ENCODE peak calls at places on chromosome 2, in five cellular contexts. V is ACHN; D is stimulated activated CD4-positive, alpha-beta T cell treated with anti-CD3 and anti-CD28 coated beads, Interleukin-2, amount 100 ng/mL, for 4 hours; I is activated CD4-positive, alpha-beta T cell treated with anti-CD3 and anti-CD28 coated beads, Interleukin-2, amount 50 U/mL, for 1 hour; X is stomach. S is an unnamed sample.

GRCh38 chr2:160142472-160142871 is 57.6 kb downstream of the ITGB6 start:
- DNase-seq in D (no peak), I (no peak), X (no peak), V (no peak), S (no peak)

GRCh38 chr2:108570416-108570815 is 36.1 kb downstream of the LIMS1 start:
- DNase-seq in X (no peak), D (no peak), I (no peak), V (no peak), S (no peak)

GRCh38 chr2:176585791-176586190 is 316.5 kb downstream of the MTX2 start:
- DNase-seq in V (no peak), D (no peak), X (no peak), I (no peak), S (no peak)

GRCh38 chr2:32061973-32062861 is 1.1 kb upstream of the SPAST start:
- DNase-seq in I (no peak), X (peak), V (peak), D (no peak), S (peak)

GRCh38 chr2:19349911-19350677 is 8.3 kb downstream of the OSR1 start:
- DNase-seq in D (no peak), I (peak), X (no peak), V (peak), S (peak)

GRCh38 chr2:31003717-31004116 is 134.5 kb downstream of the GALNT14 start:
- DNase-seq in I (no peak), V (no peak), X (no peak), D (no peak), S (no peak)

GRCh38 chr2:224062481-224063307 is 23.6 kb upstream of the SERPINE2 start:
- DNase-seq in V (peak), D (no peak), X (no peak), I (no peak), S (no peak)

GRCh38 chr2:160295519-160296231 is 95.6 kb upstream of the ITGB6 start:
- DNase-seq in D (no peak), I (no peak), V (no peak), X (no peak), S (no peak)

GRCh38 chr2:96264086-96264485 is 1.7 kb downstream of the TMEM127 start:
- DNase-seq in D (no peak), X (no peak), I (no peak), V (no peak), S (no peak)

GRCh38 chr2:30366199-30366691 is 80.8 kb upstream of the LCLAT1 start:
- DNase-seq in V (no peak), I (no peak), X (no peak), D (peak), S (no peak)

GRCh38 chr2:45261746-45262145 is 252.5 kb upstream of the SIX2 start:
- DNase-seq in X (no peak), I (no peak), V (no peak), D (no peak), S (no peak)

GRCh38 chr2:191638079-191638801 is 39.7 kb upstream of the NABP1 start:
- DNase-seq in X (no peak), I (no peak), V (no peak), D (no peak), S (peak)

GRCh38 chr2:51781691-51782090 is 749.8 kb upstream of the NRXN1 start:
- DNase-seq in D (no peak), X (no peak), I (no peak), V (no peak), S (no peak)

GRCh38 chr2:98140210-98140609 is 53.2 kb downstream of the VWA3B start:
- DNase-seq in X (no peak), I (no peak), V (no peak), D (no peak), S (no peak)

GRCh38 chr2:88865801-88866353 is 174.4 kb downstream of the RPIA start:
- DNase-seq in I (no peak), V (no peak), X (no peak), D (no peak), S (no peak)

GRCh38 chr2:127149384-127149783 is 42.4 kb upstream of the BIN1 start:
- DNase-seq in D (no peak), V (no peak), X (no peak), I (no peak), S (no peak)

GRCh38 chr2:28578768-28579167 is 82.9 kb downstream of the PLB1 start:
- DNase-seq in I (no peak), X (no peak), V (no peak), D (no peak), S (no peak)

GRCh38 chr2:206993512-206993911 is 54.2 kb downstream of the CPO start:
- DNase-seq in V (no peak), I (no peak), D (no peak), X (no peak), S (no peak)

GRCh38 chr2:48114256-48114655 is 208.0 kb upstream of the FBXO11 start:
- DNase-seq in X (peak), V (no peak), I (peak), D (peak), S (peak)

GRCh38 chr2:173124441-173124840 is 48.8 kb downstream of the MAP3K20 start:
- DNase-seq in D (no peak), V (peak), I (no peak), X (no peak), S (no peak)

GRCh38 chr2:69177063-69177771 is 164.2 kb downstream of the ANTXR1 start:
- DNase-seq in V (no peak), X (peak), D (no peak), I (no peak), S (peak)

GRCh38 chr2:27754831-27755230 is 16.7 kb upstream of the MRPL33 start:
- DNase-seq in I (no peak), V (no peak), D (no peak), X (no peak), S (no peak)

GRCh38 chr2:113282747-113283533 is 4.2 kb upstream of the PAX8 start:
- DNase-seq in V (peak), D (no peak), I (no peak), X (peak), S (peak)

GRCh38 chr2:233803994-233804393 is 25.9 kb downstream of the MROH2A start:
- DNase-seq in I (no peak), X (peak), D (no peak), V (no peak), S (peak)

GRCh38 chr2:48998449-48998848 is 155.9 kb downstream of the FSHR start:
- DNase-seq in X (no peak), D (no peak), I (no peak), V (no peak), S (no peak)

GRCh38 chr2:2286592-2286991 is 44.5 kb downstream of the MYT1L start:
- DNase-seq in V (no peak), X (no peak), D (no peak), I (no peak), S (no peak)

GRCh38 chr2:70790079-70790963 is at the start of gene FIGLA:
- DNase-seq in V (no peak), X (no peak), D (no peak), I (no peak), S (no peak)

GRCh38 chr2:159072795-159073194 is 104.4 kb downstream of the TANC1 start:
- DNase-seq in X (no peak), V (no peak), I (no peak), D (no peak), S (no peak)

GRCh38 chr2:18520605-18521031 is 39.8 kb downstream of the RDH14 start:
- DNase-seq in D (peak), V (peak), X (peak), I (peak), S (peak)

GRCh38 chr2:37287966-37288365 is 36.7 kb downstream of the PRKD3 start:
- DNase-seq in V (peak), I (no peak), X (no peak), D (no peak), S (no peak)

GRCh38 chr2:148922776-148923175 is 47.7 kb downstream of the KIF5C start:
- DNase-seq in D (no peak), X (no peak), V (no peak), I (no peak), S (no peak)